ENCODE peak calls at places on chromosomes 3 and 15, in ten cellular contexts. S is uterus, P is HCT116, W is transverse colon, O is NB4, K is aorta, C is WERI-Rb-1, J is NT2/D1, D is tibial artery, E is trophoblast cell. X is an unnamed sample.
A peak's percentile ranks its signal among the peaks of the same experiment; 100 is the strongest.

GRCh38 chr3:32662638-32663037 is 22.4 kb upstream of the CNOT10 start:
- DNase-seq in C (no peak), W (no peak), D (no peak), K (no peak), J (no peak), E (no peak), P (no peak), O (no peak), S (no peak), X (no peak)

GRCh38 chr15:55494927-55495326 is 13.1 kb downstream of the DNAAF4 start:
- DNase-seq in C (no peak), K (no peak), O (peak; percentile 79), W (no peak), E (no peak), P (no peak), S (no peak), D (no peak), J (no peak), X (no peak)

GRCh38 chr3:21920431-21920830 is 169.4 kb upstream of the ZNF385D start:
- DNase-seq in E (peak; percentile 68), J (no peak), K (no peak), D (no peak), W (no peak), O (no peak), C (no peak), S (no peak), P (no peak), X (no peak)

GRCh38 chr15:39661776-39662175 is 80.9 kb downstream of the THBS1 start:
- DNase-seq in W (no peak), K (no peak), D (no peak), O (no peak), C (no peak), J (no peak), E (no peak), S (no peak), P (no peak), X (no peak)

GRCh38 chr3:84978833-84979232 is 20.0 kb downstream of the CADM2 start:
- DNase-seq in P (no peak), S (no peak), K (no peak), C (no peak), J (no peak), O (no peak), W (no peak), E (no peak), D (no peak), X (no peak)

GRCh38 chr15:87267798-87268197 is 988.7 kb downstream of the NTRK3 start:
- DNase-seq in O (no peak), C (no peak), W (no peak), K (no peak), J (no peak), D (no peak), S (no peak), E (peak; percentile 56), P (no peak), X (no peak)

GRCh38 chr3:150520408-150520807 is 25.9 kb downstream of the SERP1 start:
- DNase-seq in W (no peak), D (no peak), K (no peak), O (no peak), P (no peak), C (no peak), J (no peak), E (peak; percentile 14), S (no peak), X (no peak)

GRCh38 chr3:66456711-66457173 is 44.1 kb downstream of the LRIG1 start:
- DNase-seq in C (no peak), E (no peak), O (peak; percentile 7), J (no peak), K (no peak), W (no peak), D (no peak), S (no peak), P (no peak), X (no peak)

GRCh38 chr3:33636125-33636855 is 81.8 kb downstream of the CLASP2 start:
- DNase-seq in C (no peak), S (no peak), P (peak; percentile 44), E (peak; percentile 64), K (no peak), O (peak; percentile 70), D (no peak), J (peak; percentile 47), W (no peak), X (peak; percentile 17)

GRCh38 chr15:78540955-78541743 is 905 bp downstream of the PSMA4 start:
- DNase-seq in O (peak; percentile 52), P (no peak), E (no peak), J (no peak), K (no peak), C (no peak), D (no peak), W (no peak), S (no peak), X (peak; percentile 33)

GRCh38 chr3:50585919-50586762 is 16.8 kb downstream of the HEMK1 start:
- DNase-seq in E (no peak), P (no peak), S (no peak), W (no peak), K (no peak), D (no peak), J (no peak), O (no peak), C (no peak), X (no peak)

GRCh38 chr3:152359385-152360248 is 90.9 kb downstream of the MBNL1 start:
- DNase-seq in O (no peak), P (no peak), J (no peak), W (no peak), E (peak; percentile 48), S (no peak), D (no peak), K (no peak), C (no peak), X (no peak)

GRCh38 chr3:40827942-40828688 is 303.4 kb downstream of the ZNF621 start:
- DNase-seq in K (no peak), D (peak; percentile 90), O (no peak), J (no peak), C (no peak), W (peak; percentile 10), S (no peak), E (peak; percentile 14), P (no peak), X (no peak)

DNA sequence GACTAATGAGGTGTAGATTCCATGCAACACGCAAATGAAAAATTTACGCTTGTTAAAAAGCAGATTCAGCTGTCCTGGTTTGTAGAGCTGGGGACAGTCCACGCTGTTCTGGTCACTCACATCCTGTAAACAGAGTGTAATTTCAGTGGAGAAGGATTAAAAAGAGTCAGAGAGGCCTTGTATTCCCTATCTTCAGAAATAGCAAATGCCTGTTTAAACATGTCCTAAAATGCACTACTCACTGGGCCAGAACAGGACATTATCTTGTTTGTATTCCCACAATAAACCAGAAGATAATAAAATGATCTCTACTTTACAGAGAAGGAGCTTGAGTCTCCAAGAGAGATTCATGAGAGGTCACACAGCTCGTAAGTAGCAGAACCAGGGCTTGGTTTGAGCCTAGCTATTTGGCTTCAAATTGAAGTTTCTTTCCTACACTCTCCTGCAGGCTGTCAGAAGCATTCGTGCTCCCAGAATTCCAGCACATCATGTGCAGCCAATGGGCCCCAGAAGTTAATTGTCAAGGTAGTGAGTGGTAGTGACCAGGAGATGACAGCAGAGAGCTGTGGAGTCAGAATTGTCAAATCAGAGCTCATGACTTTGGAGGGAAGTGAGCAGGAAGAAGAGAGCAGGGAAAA is 242.5 kb downstream of the ATP8B4 start:
- DNase-seq in D (peak; percentile 35), K (no peak), O (no peak), E (peak; percentile 42), W (no peak), C (peak; percentile 11), J (peak; percentile 28), P (peak; percentile 12), S (peak; percentile 48), X (peak; percentile 21)
- H3K4me3 ChIP-seq in D (no peak overlapping the region), K (no peak overlapping the region), O (no peak overlapping the region), E (no peak overlapping the region), W (no peak overlapping the region), C (no peak overlapping the region), J (no peak overlapping the region), P (no peak overlapping the region), S (no peak overlapping the region), X (no peak overlapping the region)

DNA sequence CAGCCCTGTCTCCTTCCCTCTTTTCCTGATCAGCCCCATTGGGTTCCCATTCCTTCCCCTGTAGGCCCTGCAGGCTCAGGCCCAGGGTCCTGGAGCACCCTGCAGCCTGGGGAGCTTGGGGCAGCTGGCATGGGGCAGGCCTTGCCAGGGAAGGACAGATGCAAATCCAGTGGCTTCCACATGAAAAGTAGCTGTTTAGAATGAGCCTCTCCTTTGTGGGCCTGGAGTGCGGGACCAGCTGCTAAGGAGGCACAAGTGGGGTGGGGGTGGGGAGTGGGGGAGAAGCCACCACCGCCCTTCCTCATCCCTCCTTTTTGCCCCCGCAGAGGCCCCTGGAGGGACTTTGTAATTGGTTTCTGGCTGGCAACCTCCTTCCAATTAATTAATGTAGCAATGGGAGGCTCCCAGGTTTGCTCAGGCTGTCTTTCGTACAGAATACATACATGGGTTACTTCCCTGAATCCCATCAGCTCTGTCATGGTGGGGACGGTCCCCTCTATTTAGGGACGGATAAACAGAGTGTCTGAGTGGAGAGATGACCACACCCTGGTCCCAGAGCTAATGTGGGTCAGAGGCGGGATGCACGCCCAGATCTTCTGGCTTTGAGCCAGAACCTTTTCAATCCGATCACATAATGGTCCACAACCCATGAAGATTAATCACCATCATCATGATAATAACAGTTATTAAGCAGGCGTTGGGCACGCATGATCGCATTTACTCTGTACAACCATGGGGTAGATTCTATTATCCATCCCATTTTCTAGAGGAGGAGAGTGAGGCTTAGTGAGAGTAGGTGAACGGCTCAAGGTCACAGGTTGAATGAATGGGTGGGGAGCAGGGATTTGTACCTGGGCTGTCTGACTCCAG is 6.1 kb downstream of the CORO2B start:
- DNase-seq in E (no peak), C (no peak), S (no peak), K (peak; percentile 33), J (no peak), D (no peak), P (no peak), W (no peak), O (no peak), X (no peak)
- H3K4me3 ChIP-seq in E (no peak overlapping the region), C (no peak overlapping the region), S (no peak overlapping the region), K (no peak overlapping the region), J (no peak overlapping the region), D (no peak overlapping the region), P (no peak overlapping the region), W (no peak overlapping the region), O (no peak overlapping the region), X (no peak overlapping the region)

DNA sequence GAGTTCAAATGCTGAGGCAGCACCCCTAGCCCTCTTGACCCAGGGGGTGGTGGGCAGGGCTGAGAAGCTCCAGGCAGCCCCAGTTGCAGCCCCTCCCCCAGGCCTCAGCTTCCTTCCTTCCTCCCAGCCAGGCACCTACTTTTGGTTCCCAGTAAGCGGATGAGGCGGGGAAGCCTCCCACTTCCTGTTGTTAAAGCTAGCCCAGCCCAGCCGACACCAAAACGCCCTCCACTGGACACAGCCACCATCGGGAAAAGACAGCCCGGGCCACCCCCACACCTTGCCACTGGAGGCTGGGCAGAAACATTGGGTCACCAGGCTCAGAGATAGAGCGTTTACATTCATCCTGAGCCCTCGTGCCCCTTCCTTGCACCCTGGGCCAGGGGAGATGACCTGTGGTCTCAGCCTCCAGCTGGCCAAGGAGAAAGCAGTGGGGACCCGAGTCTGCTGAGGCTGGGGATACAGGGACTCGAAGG is 3.5 kb downstream of the DUSP7 start:
- DNase-seq in S (peak; percentile 76), O (peak; percentile 94), J (peak; percentile 61), P (no peak), C (peak; percentile 93), W (peak; percentile 83), D (peak; percentile 94), E (peak; percentile 30), K (peak; percentile 94), X (peak; percentile 31)
- H3K4me3 ChIP-seq in S (no peak overlapping the region), O (peak overlapping the region; percentile 91), J (no peak overlapping the region), P (peak overlapping the region; percentile 20), C (no peak overlapping the region), W (no peak overlapping the region), D (peak overlapping the region; percentile 72), E (no peak overlapping the region), K (no peak overlapping the region), X (no peak overlapping the region)

GRCh38 chr3:185827595-185828344 is 2.9 kb upstream of the IGF2BP2 start:
- DNase-seq in C (no peak), S (no peak), W (no peak), K (no peak), E (no peak), J (no peak), O (no peak), P (no peak), D (no peak), X (no peak)
- H3K4me3 ChIP-seq in C (no peak overlapping the region), S (no peak overlapping the region), W (no peak overlapping the region), K (no peak overlapping the region), E (no peak overlapping the region), J (no peak overlapping the region), O (no peak overlapping the region), P (no peak overlapping the region), D (no peak overlapping the region), X (no peak overlapping the region)

X was measured in small intestine.